ENCODE peak calls at places on chromosome 11, in seven cellular contexts. S, J, O, V, P, B and E are unnamed samples.
A peak's percentile ranks its signal among the peaks of the same experiment; 100 is the strongest.

GRCh38 chr11:36376315-36376887 is 80.3 kb downstream of the PRR5L start:
- DNase-seq in V (peak; percentile 80), P (no peak), O (no peak), J (peak; percentile 75), B (no peak), S (peak; percentile 44), E (no peak)

GRCh38 chr11:2382927-2383822 is 6.1 kb downstream of the CD81 start:
- DNase-seq in S (peak; percentile 91), J (peak; percentile 56), B (no peak), V (no peak), O (no peak), P (no peak), E (no peak)

GRCh38 chr11:72789493-72790131 is 4.2 kb downstream of the STARD10 start:
- DNase-seq in O (no peak), B (no peak), P (no peak), V (no peak), S (peak; percentile 76), J (no peak), E (no peak)

GRCh38 chr11:95412074-95412473 is 181.1 kb upstream of the SESN3 start:
- DNase-seq in J (no peak), B (no peak), S (no peak), V (no peak), O (no peak), P (no peak), E (no peak)

GRCh38 chr11:112999518-112999917 is 38.3 kb downstream of the NCAM1 start:
- DNase-seq in B (no peak), P (no peak), O (no peak), J (no peak), V (no peak), S (no peak), E (no peak)

GRCh38 chr11:69249641-69250502 is 44.1 kb upstream of the MYEOV start:
- DNase-seq in J (peak; percentile 79), P (no peak), O (no peak), B (no peak), V (no peak), S (no peak), E (peak; percentile 78)

GRCh38 chr11:113613619-113614018 is 92.5 kb downstream of the TMPRSS5 start:
- DNase-seq in V (no peak), O (no peak), P (no peak), B (no peak), J (peak; percentile 14), S (no peak), E (no peak)

GRCh38 chr11:78140392-78141077 is 1.1 kb upstream of the ALG8 start:
- DNase-seq in S (no peak), O (no peak), P (no peak), J (no peak), B (no peak), V (peak; percentile 32), E (peak; percentile 12)

GRCh38 chr11:27205269-27205668 is 157.7 kb downstream of the CCDC34 start:
- DNase-seq in O (no peak), V (no peak), P (no peak), J (no peak), B (peak; percentile 62), S (no peak), E (no peak)

GRCh38 chr11:79285756-79286155 is 155.1 kb downstream of the TENM4 start:
- DNase-seq in B (no peak), P (no peak), S (no peak), J (no peak), O (no peak), V (no peak), E (no peak)

GRCh38 chr11:9651899-9652748 is 11.8 kb upstream of the SWAP70 start:
- DNase-seq in J (no peak), P (no peak), B (no peak), V (no peak), O (no peak), S (no peak), E (no peak)

GRCh38 chr11:130606781-130607511 is 158.5 kb downstream of the ADAMTS15 start:
- DNase-seq in P (no peak), S (no peak), J (no peak), V (peak; percentile 30), B (no peak), O (no peak), E (no peak)

GRCh38 chr11:111627591-111627990 is 25.3 kb downstream of the SIK2 start:
- DNase-seq in O (no peak), V (no peak), J (no peak), P (no peak), S (no peak), B (no peak), E (no peak)
- H3K27ac ChIP-seq in O (no peak overlapping the region), V (no peak overlapping the region), J (no peak overlapping the region), P (no peak overlapping the region), S (no peak overlapping the region), B (peak overlapping the region; percentile 53), E (no peak overlapping the region)

GRCh38 chr11:65422104-65422632 is 430 bp upstream of the NEAT1 start:
- DNase-seq in V (peak; percentile 98), B (peak; percentile 96), O (peak; percentile 91), S (peak; percentile 99), P (peak; percentile 88), J (peak; percentile 97), E (peak; percentile 96)

GRCh38 chr11:65419773-65420481 is 2.7 kb upstream of the NEAT1 start:
- DNase-seq in V (peak; percentile 98), S (peak; percentile 97), J (peak; percentile 79), O (peak; percentile 73), B (peak; percentile 98), P (peak; percentile 77), E (peak; percentile 95)

GRCh38 chr11:65419460-65419772 is 3.2 kb upstream of the NEAT1 start:
- DNase-seq in J (no peak), S (peak; percentile 38), O (no peak), V (no peak), B (no peak), P (no peak), E (no peak)

GRCh38 chr11:65421204-65422103 is 1.1 kb upstream of the NEAT1 start:
- DNase-seq in O (peak; percentile 86), B (peak; percentile 98), J (peak; percentile 58), P (peak; percentile 87), S (peak; percentile 98), V (peak; percentile 86), E (peak; percentile 91)

DNA sequence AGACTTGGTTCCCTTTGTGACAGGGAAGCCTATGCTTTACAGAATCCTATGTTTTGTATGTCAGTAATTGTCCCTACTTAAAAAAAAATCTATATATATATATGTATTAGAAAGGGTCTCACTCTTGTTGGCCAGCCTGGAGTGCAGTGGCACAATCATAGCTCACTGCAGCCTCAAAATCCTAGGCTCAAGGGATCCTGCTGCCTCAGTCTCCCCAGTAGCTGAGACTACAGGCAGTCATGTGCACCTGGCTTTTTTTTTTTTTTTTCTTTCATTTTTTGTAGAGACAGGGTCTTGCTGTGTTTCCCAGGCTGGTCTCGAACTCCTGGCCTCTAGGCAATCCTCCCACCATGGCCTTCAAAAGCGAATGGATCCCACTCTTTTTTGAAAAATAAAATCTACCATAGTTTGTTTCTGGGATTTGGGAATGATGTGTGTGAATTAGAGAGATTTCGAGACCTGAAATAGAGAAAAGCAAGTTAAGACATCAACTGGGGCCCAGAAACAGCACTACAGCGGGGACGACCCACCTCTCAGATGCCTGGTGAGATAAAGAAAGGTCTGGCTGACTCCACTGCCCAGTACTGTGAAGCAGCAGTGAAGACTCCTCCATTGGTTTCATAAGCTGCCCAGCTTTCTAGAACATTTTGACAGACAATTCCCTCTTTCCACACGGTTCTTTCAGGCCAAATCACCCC is 1.9 kb upstream of the NEAT1 start:
- DNase-seq in S (no peak), P (no peak), B (no peak), J (no peak), O (no peak), V (no peak), E (peak; percentile 47)
- H3K4me3 ChIP-seq in S (peak overlapping the region; percentile 80), P (peak overlapping the region; percentile 51), B (no peak overlapping the region), J (no peak overlapping the region), O (peak overlapping the region; percentile 76), V (peak overlapping the region; percentile 31), E (peak overlapping the region; percentile 44)

DNA sequence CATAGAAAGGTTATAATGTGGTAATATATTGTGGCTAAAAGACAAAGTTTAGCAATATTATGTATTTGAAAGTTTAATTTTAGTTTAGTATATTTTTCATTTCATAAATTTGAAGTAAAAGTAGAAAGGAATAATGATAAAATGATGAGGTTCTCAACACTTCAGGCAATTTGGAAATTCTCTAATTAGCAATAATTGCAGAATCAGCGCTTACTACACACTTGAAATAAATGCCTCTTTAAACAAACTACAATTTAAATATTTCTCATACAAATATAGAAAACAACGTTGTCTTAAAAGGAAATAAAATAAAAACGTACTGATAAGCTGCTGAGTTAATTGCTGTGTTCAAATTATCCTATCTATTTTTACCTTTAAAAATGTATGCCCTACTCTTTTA is 25.9 kb downstream of the CASP12 start:
- DNase-seq in V (no peak), B (no peak), S (no peak), P (no peak), J (no peak), O (no peak), E (no peak)
- H3K36me3 ChIP-seq in V (no peaks in the 10 kb centered on the region), B (no peaks in the 10 kb centered on the region), S (no peaks in the 10 kb centered on the region), P (no peaks in the 10 kb centered on the region), J (no peaks in the 10 kb centered on the region), O (no peaks in the 10 kb centered on the region), E (no peaks in the 10 kb centered on the region)

GRCh38 chr11:116928845-116929244 is 91.4 kb upstream of the APOA1 start:
- DNase-seq in J (no peak), O (no peak), V (no peak), P (no peak), S (no peak), B (no peak), E (no peak)
- H3K27ac ChIP-seq in J (no peak overlapping the region), O (no peak overlapping the region), V (no peak overlapping the region), P (no peak overlapping the region), S (peak overlapping the region; percentile 59), B (no peak overlapping the region), E (peak overlapping the region; percentile 96)

GRCh38 chr11:92266821-92267220 is 42.2 kb downstream of the FAT3 start:
- DNase-seq in P (no peak), V (no peak), J (no peak), S (no peak), B (no peak), O (no peak), E (no peak)
- H3K4me3 ChIP-seq in P (no peak overlapping the region), V (no peak overlapping the region), J (no peak overlapping the region), S (no peak overlapping the region), B (no peak overlapping the region), O (no peak overlapping the region), E (no peak overlapping the region)